ENCODE peak calls at places on chromosomes 4 and X, in ten cellular contexts. One of them, this sample, is unnamed. For H3K79me2 and H3K4me1, the result is how much of the 10 kb centered on the place peaks cover.

GRCh38 chr4:150589174-150589573 is 7.2 kb downstream of the MAB21L2 start:
- DNase-seq in endothelial cell of umbilical vein: no peak
- DNase-seq in H9: no peak
- DNase-seq in GM23248: no peak
- DNase-seq in fibroblast of lung: no peak
- DNase-seq in PC-3: no peak
- DNase-seq in GM23338: no peak
- DNase-seq in MM.1S: no peak
- DNase-seq in HCT116: no peak
- DNase-seq in HepG2: no peak
- DNase-seq in this sample: no peak

GRCh38 chrX:7586126-7586525 is 256.8 kb upstream of the VCX start:
- DNase-seq in endothelial cell of umbilical vein: no peak
- DNase-seq in H9: no peak
- DNase-seq in GM23248: peak
- DNase-seq in fibroblast of lung: peak
- DNase-seq in PC-3: peak
- DNase-seq in GM23338: peak
- DNase-seq in MM.1S: peak
- DNase-seq in HCT116: no peak
- DNase-seq in HepG2: peak
- DNase-seq in this sample: peak

GRCh38 chr4:89152972-89153371 is 41.6 kb downstream of the TIGD2 start:
- DNase-seq in endothelial cell of umbilical vein: no peak
- DNase-seq in H9: no peak
- DNase-seq in GM23248: peak
- DNase-seq in fibroblast of lung: peak
- DNase-seq in PC-3: no peak
- DNase-seq in GM23338: peak
- DNase-seq in MM.1S: no peak
- DNase-seq in HCT116: no peak
- DNase-seq in HepG2: no peak
- DNase-seq in this sample: no peak

GRCh38 chr4:123351713-123352112 is 44.9 kb upstream of the SPRY1 start:
- DNase-seq in endothelial cell of umbilical vein: no peak
- DNase-seq in H9: no peak
- DNase-seq in GM23248: no peak
- DNase-seq in fibroblast of lung: no peak
- DNase-seq in PC-3: no peak
- DNase-seq in GM23338: no peak
- DNase-seq in MM.1S: no peak
- DNase-seq in HCT116: no peak
- DNase-seq in HepG2: no peak
- DNase-seq in this sample: no peak

GRCh38 chr4:86977621-86978184 is 42.9 kb downstream of the AFF1 start:
- DNase-seq in endothelial cell of umbilical vein: peak
- DNase-seq in H9: no peak
- DNase-seq in GM23248: peak
- DNase-seq in fibroblast of lung: peak
- DNase-seq in PC-3: peak
- DNase-seq in GM23338: no peak
- DNase-seq in MM.1S: no peak
- DNase-seq in HCT116: peak
- DNase-seq in HepG2: peak
- DNase-seq in this sample: peak

GRCh38 chr4:2558301-2558700 is 21.9 kb downstream of the FAM193A start:
- DNase-seq in endothelial cell of umbilical vein: no peak
- DNase-seq in H9: no peak
- DNase-seq in GM23248: no peak
- DNase-seq in fibroblast of lung: no peak
- DNase-seq in PC-3: no peak
- DNase-seq in GM23338: no peak
- DNase-seq in MM.1S: no peak
- DNase-seq in HCT116: no peak
- DNase-seq in HepG2: no peak
- DNase-seq in this sample: no peak

GRCh38 chr4:184937030-184937710 is 81.1 kb upstream of the HELT start:
- DNase-seq in endothelial cell of umbilical vein: no peak
- DNase-seq in H9: no peak
- DNase-seq in GM23248: no peak
- DNase-seq in fibroblast of lung: no peak
- DNase-seq in PC-3: no peak
- DNase-seq in GM23338: no peak
- DNase-seq in MM.1S: no peak
- DNase-seq in HCT116: no peak
- DNase-seq in HepG2: no peak
- DNase-seq in this sample: no peak

GRCh38 chr4:87410157-87410556 is 12.2 kb upstream of the NUDT9 start:
- DNase-seq in endothelial cell of umbilical vein: no peak
- DNase-seq in H9: no peak
- DNase-seq in GM23248: no peak
- DNase-seq in fibroblast of lung: peak
- DNase-seq in PC-3: no peak
- DNase-seq in GM23338: no peak
- DNase-seq in MM.1S: no peak
- DNase-seq in HCT116: no peak
- DNase-seq in HepG2: peak
- DNase-seq in this sample: no peak

GRCh38 chr4:58760737-58761136 is 1650.6 kb upstream of the IGFBP7 start:
- DNase-seq in endothelial cell of umbilical vein: no peak
- DNase-seq in H9: no peak
- DNase-seq in GM23248: no peak
- DNase-seq in fibroblast of lung: no peak
- DNase-seq in PC-3: peak
- DNase-seq in GM23338: no peak
- DNase-seq in MM.1S: no peak
- DNase-seq in HCT116: no peak
- DNase-seq in HepG2: no peak
- DNase-seq in this sample: no peak

GRCh38 chr4:164501074-164501473 is 252.9 kb upstream of the SMIM31 start:
- DNase-seq in endothelial cell of umbilical vein: no peak
- DNase-seq in H9: no peak
- DNase-seq in GM23248: peak
- DNase-seq in fibroblast of lung: peak
- DNase-seq in PC-3: peak
- DNase-seq in GM23338: no peak
- DNase-seq in MM.1S: no peak
- DNase-seq in HCT116: no peak
- DNase-seq in HepG2: no peak
- DNase-seq in this sample: peak

GRCh38 chrX:123803331-123803983 is 56.4 kb upstream of the XIAP start:
- DNase-seq in endothelial cell of umbilical vein: peak
- DNase-seq in H9: no peak
- DNase-seq in GM23248: peak
- DNase-seq in fibroblast of lung: peak
- DNase-seq in PC-3: peak
- DNase-seq in GM23338: no peak
- DNase-seq in MM.1S: no peak
- DNase-seq in HCT116: peak
- DNase-seq in HepG2: peak
- DNase-seq in this sample: peak

GRCh38 chrX:154409222-154409871 is at the start of gene DNASE1L1:
- DNase-seq in endothelial cell of umbilical vein: peak
- DNase-seq in H9: peak
- DNase-seq in GM23248: peak
- DNase-seq in fibroblast of lung: peak
- DNase-seq in PC-3: peak
- DNase-seq in GM23338: peak
- DNase-seq in MM.1S: peak
- DNase-seq in HCT116: no peak
- DNase-seq in HepG2: peak
- DNase-seq in this sample: peak

GRCh38 chr4:15778742-15779231 is 659 bp downstream of the CD38 start:
- DNase-seq in endothelial cell of umbilical vein: no peak
- DNase-seq in H9: peak
- DNase-seq in GM23248: peak
- DNase-seq in fibroblast of lung: peak
- DNase-seq in PC-3: no peak
- DNase-seq in GM23338: peak
- DNase-seq in MM.1S: peak
- DNase-seq in HCT116: no peak
- DNase-seq in HepG2: no peak
- DNase-seq in this sample: no peak

GRCh38 chr4:7805533-7806079 is 134.1 kb downstream of the AFAP1 start:
- DNase-seq in endothelial cell of umbilical vein: peak
- DNase-seq in H9: no peak
- DNase-seq in GM23248: peak
- DNase-seq in fibroblast of lung: peak
- DNase-seq in PC-3: peak
- DNase-seq in GM23338: peak
- DNase-seq in MM.1S: no peak
- DNase-seq in HCT116: no peak
- DNase-seq in HepG2: peak
- DNase-seq in this sample: peak

GRCh38 chrX:53440101-53440500 is 5.9 kb upstream of the HSD17B10 start:
- DNase-seq in endothelial cell of umbilical vein: no peak
- DNase-seq in H9: no peak
- DNase-seq in GM23248: no peak
- DNase-seq in fibroblast of lung: no peak
- DNase-seq in PC-3: peak
- DNase-seq in GM23338: no peak
- DNase-seq in MM.1S: no peak
- DNase-seq in HCT116: no peak
- DNase-seq in HepG2: no peak
- DNase-seq in this sample: peak

GRCh38 chr4:76459291-76459723 is 24.3 kb downstream of the SHROOM3 start:
- DNase-seq in endothelial cell of umbilical vein: peak
- DNase-seq in H9: peak
- DNase-seq in GM23248: peak
- DNase-seq in fibroblast of lung: peak
- DNase-seq in PC-3: no peak
- DNase-seq in GM23338: peak
- DNase-seq in MM.1S: no peak
- DNase-seq in HCT116: peak
- DNase-seq in HepG2: no peak
- DNase-seq in this sample: peak

GRCh38 chrX:108071578-108071977 is 19.8 kb downstream of the PSMD10 start:
- DNase-seq in endothelial cell of umbilical vein: peak
- DNase-seq in H9: no peak
- DNase-seq in GM23248: no peak
- DNase-seq in fibroblast of lung: peak
- DNase-seq in PC-3: no peak
- DNase-seq in GM23338: no peak
- DNase-seq in MM.1S: no peak
- DNase-seq in HCT116: no peak
- DNase-seq in HepG2: no peak
- DNase-seq in this sample: no peak

DNA sequence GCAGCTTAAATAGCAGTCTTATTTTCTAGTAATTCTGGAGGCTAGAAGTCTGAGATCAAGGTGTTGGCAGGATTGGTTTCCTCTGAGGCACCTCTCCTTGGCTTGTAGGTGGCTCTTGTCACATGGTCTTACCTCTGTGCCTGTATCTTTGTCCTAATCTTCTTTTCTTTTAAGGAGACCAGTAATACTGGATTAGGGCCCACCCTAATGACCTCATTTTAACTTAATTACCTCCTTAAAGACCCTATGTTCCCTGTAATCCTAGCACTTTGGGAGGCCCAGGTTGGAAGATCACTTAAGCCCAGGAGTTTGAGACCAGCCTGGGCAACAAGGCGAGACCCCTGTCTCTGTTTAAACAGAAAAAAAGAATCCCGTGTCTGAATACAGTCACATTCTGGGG is 38.9 kb downstream of the ARHGAP10 start:
- DNase-seq in endothelial cell of umbilical vein: no peak
- DNase-seq in H9: no peak
- DNase-seq in GM23248: no peak
- DNase-seq in fibroblast of lung: no peak
- DNase-seq in PC-3: no peak
- DNase-seq in GM23338: no peak
- DNase-seq in MM.1S: no peak
- DNase-seq in HCT116: no peak
- DNase-seq in HepG2: no peak
- DNase-seq in this sample: no peak
- H3K79me2 ChIP-seq in endothelial cell of umbilical vein: under half
- H3K79me2 ChIP-seq in H9: under half
- H3K79me2 ChIP-seq in GM23248: half or more
- H3K79me2 ChIP-seq in fibroblast of lung: half or more
- H3K79me2 ChIP-seq in PC-3: under half
- H3K79me2 ChIP-seq in GM23338: under half
- H3K79me2 ChIP-seq in MM.1S: half or more
- H3K79me2 ChIP-seq in HCT116: under half
- H3K79me2 ChIP-seq in HepG2: under half
- H3K79me2 ChIP-seq in this sample: half or more

GRCh38 chrX:16061296-16061695 is 62.1 kb upstream of the GRPR start:
- DNase-seq in endothelial cell of umbilical vein: no peak
- DNase-seq in H9: no peak
- DNase-seq in GM23248: peak
- DNase-seq in fibroblast of lung: peak
- DNase-seq in PC-3: no peak
- DNase-seq in GM23338: no peak
- DNase-seq in MM.1S: no peak
- DNase-seq in HCT116: no peak
- DNase-seq in HepG2: no peak
- DNase-seq in this sample: peak
- H3K4me1 ChIP-seq in endothelial cell of umbilical vein: under half
- H3K4me1 ChIP-seq in H9: under half
- H3K4me1 ChIP-seq in GM23248: under half
- H3K4me1 ChIP-seq in fibroblast of lung: under half
- H3K4me1 ChIP-seq in PC-3: under half
- H3K4me1 ChIP-seq in GM23338: under half
- H3K4me1 ChIP-seq in MM.1S: under half
- H3K4me1 ChIP-seq in HCT116: under half
- H3K4me1 ChIP-seq in HepG2: under half
- H3K4me1 ChIP-seq in this sample: under half

GRCh38 chr4:26032572-26033320 is 118.7 kb downstream of the SMIM20 start:
- DNase-seq in endothelial cell of umbilical vein: no peak
- DNase-seq in H9: no peak
- DNase-seq in GM23248: peak
- DNase-seq in fibroblast of lung: peak
- DNase-seq in PC-3: peak
- DNase-seq in GM23338: no peak
- DNase-seq in MM.1S: no peak
- DNase-seq in HCT116: no peak
- DNase-seq in HepG2: peak
- DNase-seq in this sample: no peak
- H3K79me2 ChIP-seq in endothelial cell of umbilical vein: under half
- H3K79me2 ChIP-seq in H9: under half
- H3K79me2 ChIP-seq in GM23248: under half
- H3K79me2 ChIP-seq in fibroblast of lung: under half
- H3K79me2 ChIP-seq in PC-3: under half
- H3K79me2 ChIP-seq in GM23338: under half
- H3K79me2 ChIP-seq in MM.1S: under half
- H3K79me2 ChIP-seq in HCT116: under half
- H3K79me2 ChIP-seq in HepG2: under half
- H3K79me2 ChIP-seq in this sample: under half

DNA sequence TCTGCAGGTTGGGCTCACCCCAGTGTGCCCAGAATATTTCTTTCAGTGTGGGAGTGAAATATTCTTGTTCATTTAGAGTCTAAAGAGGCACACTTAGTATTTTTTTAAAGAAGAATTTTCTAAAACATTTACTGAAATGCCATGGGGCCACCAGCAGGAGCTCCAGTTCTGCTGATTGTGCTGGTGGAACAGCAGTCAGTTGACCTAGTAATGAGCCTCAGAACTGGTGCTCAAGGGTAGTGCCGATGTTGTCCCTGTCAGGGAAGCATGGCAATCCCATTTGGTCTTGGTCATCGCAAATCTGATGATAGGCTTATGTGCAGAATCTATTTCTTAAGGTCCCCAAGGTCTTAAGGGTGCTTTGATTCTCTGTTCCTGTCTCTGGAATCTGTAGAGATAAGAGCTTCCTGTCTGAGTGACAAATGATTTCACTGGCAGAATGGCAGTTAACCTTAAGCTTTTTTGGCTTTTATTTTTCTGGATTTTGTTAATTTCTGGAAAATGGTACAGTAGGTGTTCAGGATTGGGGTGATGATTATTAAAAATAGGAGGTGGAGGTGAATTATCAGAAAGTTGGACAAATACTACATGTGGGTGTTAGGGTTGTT is 31.3 kb downstream of the JADE1 start:
- DNase-seq in endothelial cell of umbilical vein: no peak
- DNase-seq in H9: no peak
- DNase-seq in GM23248: no peak
- DNase-seq in fibroblast of lung: no peak
- DNase-seq in PC-3: no peak
- DNase-seq in GM23338: no peak
- DNase-seq in MM.1S: no peak
- DNase-seq in HCT116: no peak
- DNase-seq in HepG2: no peak
- DNase-seq in this sample: no peak
- H3K4me1 ChIP-seq in endothelial cell of umbilical vein: under half
- H3K4me1 ChIP-seq in H9: under half
- H3K4me1 ChIP-seq in GM23248: under half
- H3K4me1 ChIP-seq in fibroblast of lung: under half
- H3K4me1 ChIP-seq in PC-3: under half
- H3K4me1 ChIP-seq in GM23338: half or more
- H3K4me1 ChIP-seq in MM.1S: under half
- H3K4me1 ChIP-seq in HCT116: under half
- H3K4me1 ChIP-seq in HepG2: under half
- H3K4me1 ChIP-seq in this sample: under half

This sample was measured in mammary epithelial cell.